ENCODE peak calls at places on chromosomes 3 and 15, in nine cellular contexts. O is activated CD4-positive, alpha-beta memory T cell treated with anti-CD3 and anti-CD28 coated beads for 36 hours; A is lung microvascular endothelial cell; F is head of caudate nucleus; J is activated CD8-positive, alpha-beta memory T cell treated with anti-CD3 and anti-CD28 coated beads for 48 hours; Y is HCT116; N is NAMALWA; X is T-helper 1 cell; Q is progenitor cell of endocrine pancreas. K is an unnamed sample.

GRCh38 chr15:63860161-63860954 is 26.6 kb upstream of the HERC1 start:
- DNase-seq in Y (no peak), F (no peak), A (no peak), X (peak; percentile 21), J (peak; percentile 13), N (peak; percentile 62), Q (no peak), O (peak; percentile 75), K (no peak)

GRCh38 chr3:16386536-16386935 is 121.5 kb downstream of the OXNAD1 start:
- DNase-seq in Q (no peak), J (no peak), O (no peak), A (no peak), X (no peak), F (no peak), Y (no peak), N (no peak), K (no peak)

GRCh38 chr3:195265363-195265976 is 5.5 kb downstream of the XXYLT1 start:
- DNase-seq in X (no peak), Q (no peak), J (no peak), O (no peak), F (no peak), A (no peak), N (no peak), Y (no peak), K (no peak)

GRCh38 chr3:158864492-158864891 is 62.6 kb downstream of the MFSD1 start:
- DNase-seq in J (no peak), Q (no peak), Y (no peak), F (no peak), A (no peak), O (no peak), N (no peak), X (no peak), K (no peak)

GRCh38 chr15:88656760-88657221 is 18.0 kb downstream of the ISG20 start:
- DNase-seq in Q (no peak), A (no peak), F (no peak), N (peak; percentile 69), J (no peak), Y (no peak), O (no peak), X (no peak), K (no peak)

GRCh38 chr3:141237701-141238521 is 6.3 kb downstream of the PXYLP1 start:
- DNase-seq in Q (no peak), A (no peak), N (no peak), Y (no peak), J (no peak), F (no peak), X (no peak), O (peak; percentile 67), K (peak; percentile 86)

GRCh38 chr3:69806735-69807438 is 67.6 kb downstream of the MITF start:
- DNase-seq in X (no peak), J (no peak), N (no peak), A (peak; percentile 73), Y (no peak), O (no peak), Q (no peak), F (no peak), K (no peak)

GRCh38 chr15:33587773-33588172 is 277.0 kb downstream of the RYR3 start:
- DNase-seq in Y (no peak), F (no peak), O (no peak), N (no peak), Q (no peak), J (no peak), X (no peak), A (no peak), K (no peak)

GRCh38 chr15:77578641-77579372 is 53.9 kb downstream of the LINGO1 start:
- DNase-seq in Y (no peak), Q (no peak), X (no peak), A (no peak), N (peak; percentile 41), O (no peak), F (no peak), J (no peak), K (no peak)

GRCh38 chr15:42035362-42035761 is 14.5 kb upstream of the PLA2G4E start:
- DNase-seq in O (peak; percentile 49), F (no peak), Q (no peak), Y (no peak), N (peak; percentile 66), J (no peak), X (no peak), A (peak; percentile 19), K (no peak)

GRCh38 chr3:5087209-5087608 is 34.9 kb upstream of the ARL8B start:
- DNase-seq in X (no peak), Q (no peak), F (no peak), A (no peak), N (no peak), O (no peak), Y (no peak), J (no peak), K (no peak)

GRCh38 chr15:50148362-50148963 is 29.4 kb upstream of the ATP8B4 start:
- DNase-seq in Y (peak; percentile 81), X (no peak), N (peak; percentile 5), F (no peak), J (no peak), Q (no peak), O (no peak), A (peak; percentile 24), K (no peak)

GRCh38 chr15:67030036-67030762 is 35.2 kb upstream of the SMAD3 start:
- DNase-seq in Q (no peak), N (no peak), J (no peak), F (no peak), A (no peak), Y (no peak), X (no peak), O (no peak), K (no peak)

GRCh38 chr3:180626844-180627243 is 24.9 kb downstream of the TTC14 start:
- DNase-seq in O (no peak), X (no peak), A (no peak), F (no peak), J (no peak), N (no peak), Y (no peak), Q (no peak), K (no peak)

GRCh38 chr3:53970656-53971055 is 79.0 kb upstream of the SELENOK start:
- DNase-seq in N (no peak), Q (peak; percentile 20), F (no peak), J (no peak), A (no peak), O (no peak), Y (no peak), X (no peak), K (no peak)